ENCODE peak calls at places on chromosomes 12 and 14, in nine cellular contexts. C is transverse colon, X is dorsolateral prefrontal cortex, Y is AG10803, P is D721Med, E is astrocyte of the cerebellum, R is astrocyte of the spinal cord, Q is endothelial cell, J is fibroblast of lung. D is an unnamed sample.

GRCh38 chr12:108838194-108839010 is 19.0 kb downstream of the SSH1 start:
- DNase-seq in E (peak; percentile 100), J (peak; percentile 99), R (peak; percentile 100), P (no peak), Q (peak; percentile 84), X (no peak), C (peak; percentile 78), Y (peak; percentile 100), D (peak; percentile 94)

GRCh38 chr12:83065562-83065961 is 378.9 kb downstream of the TMTC2 start:
- DNase-seq in Y (no peak), P (no peak), X (no peak), C (no peak), E (no peak), Q (no peak), J (no peak), R (no peak), D (no peak)

GRCh38 chr14:71665157-71665556 is 267.1 kb upstream of the RGS6 start:
- DNase-seq in X (no peak), Q (no peak), R (peak; percentile 85), C (no peak), J (peak; percentile 83), Y (peak; percentile 82), P (no peak), E (peak; percentile 63), D (no peak)

GRCh38 chr14:96117101-96117897 is 78.1 kb downstream of the C14orf132 start:
- DNase-seq in Y (no peak), R (no peak), Q (no peak), J (no peak), X (no peak), C (no peak), E (no peak), P (no peak), D (no peak)

GRCh38 chr12:106058256-106059182 is 80.2 kb downstream of the NUAK1 start:
- DNase-seq in P (no peak), Y (peak; percentile 82), E (peak; percentile 28), R (peak; percentile 43), Q (no peak), C (no peak), J (peak; percentile 34), X (no peak), D (no peak)

GRCh38 chr14:104392396-104393198 is 187.0 kb upstream of the C14orf180 start:
- DNase-seq in Y (no peak), E (no peak), Q (no peak), J (no peak), P (no peak), C (no peak), R (no peak), X (no peak), D (no peak)

GRCh38 chr12:26696048-26696612 is 136.9 kb downstream of the ITPR2 start:
- DNase-seq in R (no peak), E (no peak), Y (no peak), J (no peak), C (no peak), P (no peak), X (no peak), Q (no peak), D (no peak)

GRCh38 chr14:50946234-50946935 is 2.1 kb upstream of the PYGL start:
- DNase-seq in Q (no peak), C (no peak), J (no peak), Y (no peak), R (no peak), X (no peak), E (no peak), P (no peak), D (no peak)

GRCh38 chr12:93198086-93198485 is 179.6 kb upstream of the NUDT4 start:
- DNase-seq in Q (no peak), C (no peak), Y (peak; percentile 76), X (no peak), R (peak; percentile 72), P (no peak), J (peak; percentile 69), E (no peak), D (no peak)

GRCh38 chr14:104752735-104753527 is at the start of gene SIVA1:
- DNase-seq in R (peak; percentile 100), C (peak; percentile 100), J (peak; percentile 99), E (peak; percentile 97), X (peak; percentile 99), P (peak; percentile 97), Y (peak; percentile 99), Q (peak; percentile 100), D (peak; percentile 100)

GRCh38 chr14:44945264-44945663 is 16.5 kb downstream of the KLHL28 start:
- DNase-seq in C (no peak), E (peak; percentile 81), X (no peak), Y (peak; percentile 99), R (peak; percentile 65), P (no peak), Q (no peak), J (peak; percentile 87), D (no peak)

GRCh38 chr12:122282066-122282465 is 15.8 kb upstream of the VPS33A start:
- DNase-seq in P (no peak), X (no peak), Q (no peak), J (peak; percentile 71), R (peak; percentile 75), C (no peak), Y (peak; percentile 83), E (peak; percentile 61), D (peak; percentile 32)

GRCh38 chr12:793037-793436 is 40.7 kb downstream of the WNK1 start:
- DNase-seq in X (no peak), P (no peak), J (no peak), E (no peak), R (no peak), Q (no peak), C (no peak), Y (no peak), D (no peak)

GRCh38 chr12:103548622-103549601 is 38.2 kb upstream of the STAB2 start:
- DNase-seq in Q (peak; percentile 78), Y (peak; percentile 66), E (peak; percentile 55), C (peak; percentile 67), X (peak; percentile 77), P (peak; percentile 23), J (peak; percentile 75), R (peak; percentile 62), D (peak; percentile 94)

GRCh38 chr14:79418649-79419415 is 792.5 kb downstream of the DIO2 start:
- DNase-seq in Y (no peak), X (no peak), R (no peak), Q (no peak), P (no peak), E (no peak), C (no peak), J (no peak), D (no peak)

GRCh38 chr12:126545411-126545810 is 1480.2 kb downstream of the AACS start:
- DNase-seq in Q (no peak), R (peak; percentile 34), X (no peak), J (no peak), E (peak; percentile 5), C (no peak), Y (no peak), P (no peak), D (no peak)

GRCh38 chr12:6961695-6962284 is 8.7 kb downstream of the PHB2 start:
- DNase-seq in P (peak; percentile 80), C (peak; percentile 85), Y (peak; percentile 72), X (no peak), J (peak; percentile 63), E (no peak), Q (peak; percentile 57), R (peak; percentile 79), D (peak; percentile 96)

DNA sequence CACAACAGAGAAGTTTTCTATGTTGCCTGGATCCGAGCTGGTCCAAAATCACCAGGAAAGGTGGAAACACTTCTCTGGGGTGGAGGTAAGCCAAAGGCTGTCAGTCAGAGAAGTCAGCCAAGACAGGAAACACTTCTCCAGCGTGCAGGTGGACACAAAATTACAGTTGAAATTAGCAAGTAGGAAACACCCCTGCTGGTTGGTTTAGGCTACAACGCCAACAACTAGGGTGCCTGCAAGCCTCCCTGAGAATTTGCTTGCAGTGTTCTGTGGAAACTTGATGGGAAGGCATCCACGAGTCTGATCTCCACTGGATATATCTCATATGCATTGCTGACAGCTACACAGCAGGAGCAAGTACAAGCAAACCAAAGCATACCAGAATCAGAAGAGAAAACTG is 600.5 kb downstream of the RERGL start:
- DNase-seq in C (no peak), Y (no peak), X (no peak), J (no peak), P (no peak), E (no peak), R (no peak), Q (no peak), D (peak; percentile 68)
- TF ChIP-seq CTCF in C (no peak), Y (no peak), X (no peak), J (no peak), P (no peak), E (no peak), R (no peak), Q (peak; percentile 37), D (peak; percentile 78)

GRCh38 chr14:64736271-64737131 is 32.3 kb downstream of the PLEKHG3 start:
- DNase-seq in X (no peak), R (no peak), J (no peak), Y (no peak), Q (no peak), C (peak; percentile 76), E (no peak), P (no peak), D (peak; percentile 70)
- TF ChIP-seq CTCF in X (no peak), R (no peak), J (no peak), Y (no peak), Q (no peak), C (no peak), E (no peak), P (no peak), D (peak; percentile 32)

DNA sequence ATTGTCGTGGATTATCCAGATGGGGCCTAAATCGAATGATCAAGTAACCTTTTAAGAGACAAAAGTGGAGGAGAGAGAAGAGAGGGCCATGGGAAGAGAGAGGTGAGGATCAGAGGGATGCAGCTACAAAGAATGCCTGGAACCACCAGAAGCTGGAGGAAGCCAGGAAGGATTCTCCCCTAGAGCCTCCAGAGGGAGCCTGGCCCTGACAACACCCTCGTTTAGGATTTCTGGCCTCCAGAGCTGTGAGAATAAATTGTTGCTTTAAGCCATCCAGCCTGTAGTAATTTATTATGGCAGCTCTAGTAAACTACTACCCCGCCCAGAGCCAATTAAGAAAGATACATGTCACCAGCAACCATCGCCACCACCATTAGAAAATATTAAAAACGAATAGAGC is 46.2 kb upstream of the GSC start:
- DNase-seq in C (no peak), X (no peak), E (no peak), P (no peak), Q (no peak), R (no peak), J (no peak), Y (peak; percentile 23), D (peak; percentile 64)
- TF ChIP-seq CTCF in C (no peak), X (no peak), E (no peak), P (no peak), Q (no peak), R (no peak), J (no peak), Y (peak; percentile 45), D (peak; percentile 72)

GRCh38 chr12:127742231-127742630 is 524.7 kb upstream of the TMEM132C start:
- DNase-seq in P (no peak), Y (no peak), J (no peak), X (no peak), R (no peak), E (no peak), C (no peak), Q (no peak), D (no peak)
- TF ChIP-seq CTCF in P (no peak), Y (no peak), J (no peak), X (no peak), R (no peak), E (no peak), C (no peak), Q (no peak), D (no peak)